ENCODE peak calls at places on chromosomes 4 and X, in eight cellular contexts. One of them, this sample, is unnamed.

GRCh38 chr4:146585761-146586333 is 52.8 kb upstream of the POU4F2 start:
- DNase-seq in central memory CD4-positive, alpha-beta T cell: no peak
- DNase-seq in ureter: no peak
- DNase-seq in left colon: no peak
- DNase-seq in occipital lobe: no peak
- DNase-seq in endodermal cell: no peak
- DNase-seq in stimulated activated CD8-positive, alpha-beta memory T cell treated with anti-CD3 and anti-CD28 coated beads, Interleukin-4, amount 100 ng/mL, for 1 hour: no peak
- DNase-seq in ACHN: no peak
- DNase-seq in this sample: no peak

GRCh38 chr4:26093561-26093960 is 179.5 kb downstream of the SMIM20 start:
- DNase-seq in occipital lobe: no peak
- DNase-seq in central memory CD4-positive, alpha-beta T cell: peak; percentile 12
- DNase-seq in ureter: no peak
- DNase-seq in ACHN: no peak
- DNase-seq in left colon: no peak
- DNase-seq in stimulated activated CD8-positive, alpha-beta memory T cell treated with anti-CD3 and anti-CD28 coated beads, Interleukin-4, amount 100 ng/mL, for 1 hour: no peak
- DNase-seq in endodermal cell: no peak
- DNase-seq in this sample: no peak

GRCh38 chr4:184118516-184118915 is 99.2 kb downstream of the ENPP6 start:
- DNase-seq in central memory CD4-positive, alpha-beta T cell: no peak
- DNase-seq in ACHN: no peak
- DNase-seq in ureter: no peak
- DNase-seq in endodermal cell: no peak
- DNase-seq in occipital lobe: no peak
- DNase-seq in left colon: no peak
- DNase-seq in stimulated activated CD8-positive, alpha-beta memory T cell treated with anti-CD3 and anti-CD28 coated beads, Interleukin-4, amount 100 ng/mL, for 1 hour: no peak
- DNase-seq in this sample: no peak

GRCh38 chrX:45435481-45435880 is 234.8 kb upstream of the DIPK2B start:
- DNase-seq in occipital lobe: no peak
- DNase-seq in endodermal cell: no peak
- DNase-seq in left colon: no peak
- DNase-seq in ureter: no peak
- DNase-seq in central memory CD4-positive, alpha-beta T cell: no peak
- DNase-seq in ACHN: no peak
- DNase-seq in stimulated activated CD8-positive, alpha-beta memory T cell treated with anti-CD3 and anti-CD28 coated beads, Interleukin-4, amount 100 ng/mL, for 1 hour: no peak
- DNase-seq in this sample: no peak

GRCh38 chr4:41384992-41385391 is 128.3 kb downstream of the UCHL1 start:
- DNase-seq in ACHN: no peak
- DNase-seq in central memory CD4-positive, alpha-beta T cell: no peak
- DNase-seq in stimulated activated CD8-positive, alpha-beta memory T cell treated with anti-CD3 and anti-CD28 coated beads, Interleukin-4, amount 100 ng/mL, for 1 hour: no peak
- DNase-seq in left colon: peak; percentile 82
- DNase-seq in occipital lobe: no peak
- DNase-seq in ureter: peak; percentile 59
- DNase-seq in endodermal cell: no peak
- DNase-seq in this sample: peak; percentile 78

GRCh38 chr4:19010766-19011165 is 989.2 kb upstream of the LCORL start:
- DNase-seq in endodermal cell: peak; percentile 75
- DNase-seq in ACHN: no peak
- DNase-seq in central memory CD4-positive, alpha-beta T cell: no peak
- DNase-seq in left colon: no peak
- DNase-seq in stimulated activated CD8-positive, alpha-beta memory T cell treated with anti-CD3 and anti-CD28 coated beads, Interleukin-4, amount 100 ng/mL, for 1 hour: no peak
- DNase-seq in ureter: no peak
- DNase-seq in occipital lobe: no peak
- DNase-seq in this sample: no peak

GRCh38 chr4:304987-305680 is at the start of gene ZNF732:
- DNase-seq in stimulated activated CD8-positive, alpha-beta memory T cell treated with anti-CD3 and anti-CD28 coated beads, Interleukin-4, amount 100 ng/mL, for 1 hour: no peak
- DNase-seq in left colon: no peak
- DNase-seq in endodermal cell: no peak
- DNase-seq in central memory CD4-positive, alpha-beta T cell: no peak
- DNase-seq in ureter: peak; percentile 71
- DNase-seq in occipital lobe: peak; percentile 21
- DNase-seq in ACHN: no peak
- DNase-seq in this sample: no peak

GRCh38 chr4:122710434-122711308 is 21.8 kb upstream of the BBS12 start:
- DNase-seq in ureter: no peak
- DNase-seq in occipital lobe: no peak
- DNase-seq in endodermal cell: no peak
- DNase-seq in left colon: no peak
- DNase-seq in central memory CD4-positive, alpha-beta T cell: no peak
- DNase-seq in stimulated activated CD8-positive, alpha-beta memory T cell treated with anti-CD3 and anti-CD28 coated beads, Interleukin-4, amount 100 ng/mL, for 1 hour: no peak
- DNase-seq in ACHN: no peak
- DNase-seq in this sample: no peak

GRCh38 chr4:10664408-10664807 is 20.2 kb downstream of the CLNK start:
- DNase-seq in ACHN: peak; percentile 83
- DNase-seq in endodermal cell: no peak
- DNase-seq in left colon: no peak
- DNase-seq in central memory CD4-positive, alpha-beta T cell: no peak
- DNase-seq in occipital lobe: peak; percentile 44
- DNase-seq in stimulated activated CD8-positive, alpha-beta memory T cell treated with anti-CD3 and anti-CD28 coated beads, Interleukin-4, amount 100 ng/mL, for 1 hour: no peak
- DNase-seq in ureter: peak; percentile 52
- DNase-seq in this sample: no peak

GRCh38 chr4:159606835-159607234 is 504.0 kb downstream of the RAPGEF2 start:
- DNase-seq in occipital lobe: no peak
- DNase-seq in ureter: no peak
- DNase-seq in ACHN: no peak
- DNase-seq in stimulated activated CD8-positive, alpha-beta memory T cell treated with anti-CD3 and anti-CD28 coated beads, Interleukin-4, amount 100 ng/mL, for 1 hour: no peak
- DNase-seq in endodermal cell: no peak
- DNase-seq in left colon: no peak
- DNase-seq in central memory CD4-positive, alpha-beta T cell: no peak
- DNase-seq in this sample: no peak